ENCODE peak calls at places on chromosomes 3 and 15, in ten cellular contexts. L is iPS DF 19.7, B is nucleus accumbens, P is astrocyte of the hippocampus, J is iris pigment epithelial cell, N is natural killer cell, O is amniotic epithelial cell, F is body of pancreas, T is RWPE1, M is activated gamma-delta T cell treated with Interleukin-2 at 50 U/mL for 16 hours. K is an unnamed sample.

GRCh38 chr3:184636774-184637316 is 75.0 kb downstream of the MAGEF1 start:
- DNase-seq in L (no peak), B (no peak), P (peak; percentile 93), J (peak; percentile 89), N (no peak), O (peak; percentile 96), F (no peak), T (peak; percentile 64), M (no peak), K (peak; percentile 58)

GRCh38 chr15:35289029-35289617 is 204.0 kb upstream of the NANOGP8 start:
- DNase-seq in L (peak; percentile 9), B (no peak), P (peak; percentile 78), J (peak; percentile 78), N (no peak), O (peak; percentile 73), F (peak; percentile 45), T (peak; percentile 41), M (no peak), K (no peak)

GRCh38 chr3:147120029-147120428 is 286.3 kb downstream of the ZIC4 start:
- DNase-seq in L (no peak), B (no peak), P (peak; percentile 37), J (peak; percentile 22), N (no peak), O (peak; percentile 7), F (no peak), T (peak; percentile 1), M (no peak), K (no peak)

GRCh38 chr15:90419738-90420487 is 31.9 kb downstream of the IQGAP1 start:
- DNase-seq in L (no peak), B (no peak), P (peak; percentile 77), J (peak; percentile 92), N (no peak), O (peak; percentile 92), F (no peak), T (peak; percentile 85), M (no peak), K (no peak)

GRCh38 chr3:190701096-190701532 is 161.4 kb downstream of the GMNC start:
- DNase-seq in L (no peak), B (peak; percentile 2), P (peak; percentile 65), J (peak; percentile 41), N (no peak), O (peak; percentile 86), F (peak; percentile 81), T (peak; percentile 49), M (no peak), K (no peak)

GRCh38 chr3:170117134-170117533 is 64.4 kb downstream of the PHC3 start:
- DNase-seq in L (no peak), B (no peak), P (peak; percentile 11), J (peak; percentile 20), N (no peak), O (peak; percentile 12), F (no peak), T (peak; percentile 15), M (no peak), K (no peak)

GRCh38 chr15:26767169-26767670 is 5.6 kb downstream of the GABRB3 start:
- DNase-seq in L (peak; percentile 85), B (no peak), P (peak; percentile 8), J (no peak), N (no peak), O (no peak), F (no peak), T (no peak), M (no peak), K (no peak)

GRCh38 chr3:89360155-89360554 is 252.7 kb downstream of the EPHA3 start:
- DNase-seq in L (no peak), B (no peak), P (peak; percentile 51), J (peak; percentile 7), N (no peak), O (peak; percentile 60), F (no peak), T (peak; percentile 29), M (no peak), K (no peak)

GRCh38 chr3:16595778-16596177 is 9.4 kb downstream of the DAZL start:
- DNase-seq in L (no peak), B (no peak), P (no peak), J (peak; percentile 7), N (no peak), O (no peak), F (no peak), T (no peak), M (no peak), K (no peak)

GRCh38 chr15:40302288-40302886 is 5.3 kb downstream of the PLCB2 start:
- DNase-seq in L (no peak), B (no peak), P (no peak), J (no peak), N (no peak), O (no peak), F (no peak), T (no peak), M (no peak), K (no peak)

GRCh38 chr3:155233213-155233612 is 60.3 kb downstream of the STRIT1 start:
- DNase-seq in L (no peak), B (no peak), P (peak; percentile 78), J (peak; percentile 72), N (no peak), O (peak; percentile 67), F (peak; percentile 54), T (peak; percentile 14), M (no peak), K (no peak)